ENCODE peak calls at places on chromosomes 2 and 18, in four cellular contexts. One of them, this sample, is unnamed.

GRCh38 chr2:218985021-218985324 is at the start of gene FEV:
- DNase-seq in activated CD8-positive, alpha-beta T cell treated with anti-CD3 and anti-CD28 coated beads for 36 hours: no peak
- DNase-seq in RKO: no peak
- DNase-seq in pulmonary artery endothelial cell: no peak
- DNase-seq in this sample: no peak

GRCh38 chr2:119723784-119724467 is 35.8 kb upstream of the PTPN4 start:
- DNase-seq in pulmonary artery endothelial cell: no peak
- DNase-seq in RKO: no peak
- DNase-seq in activated CD8-positive, alpha-beta T cell treated with anti-CD3 and anti-CD28 coated beads for 36 hours: peak
- DNase-seq in this sample: no peak

GRCh38 chr2:15180379-15180778 is 380.8 kb downstream of the NBAS start:
- DNase-seq in activated CD8-positive, alpha-beta T cell treated with anti-CD3 and anti-CD28 coated beads for 36 hours: no peak
- DNase-seq in RKO: no peak
- DNase-seq in pulmonary artery endothelial cell: no peak
- DNase-seq in this sample: no peak

GRCh38 chr2:241978670-241979069 is 109.1 kb downstream of the RTP5 start:
- DNase-seq in RKO: no peak
- DNase-seq in pulmonary artery endothelial cell: no peak
- DNase-seq in activated CD8-positive, alpha-beta T cell treated with anti-CD3 and anti-CD28 coated beads for 36 hours: no peak
- DNase-seq in this sample: no peak

GRCh38 chr2:26251893-26252292 is 7.2 kb downstream of the HADHB start:
- DNase-seq in pulmonary artery endothelial cell: no peak
- DNase-seq in activated CD8-positive, alpha-beta T cell treated with anti-CD3 and anti-CD28 coated beads for 36 hours: no peak
- DNase-seq in RKO: no peak
- DNase-seq in this sample: peak

GRCh38 chr2:98757904-98758421 is 27.0 kb upstream of the MGAT4A start:
- DNase-seq in pulmonary artery endothelial cell: peak
- DNase-seq in activated CD8-positive, alpha-beta T cell treated with anti-CD3 and anti-CD28 coated beads for 36 hours: peak
- DNase-seq in RKO: peak
- DNase-seq in this sample: peak

GRCh38 chr2:19355931-19356544 is 2.4 kb downstream of the OSR1 start:
- DNase-seq in RKO: no peak
- DNase-seq in pulmonary artery endothelial cell: no peak
- DNase-seq in activated CD8-positive, alpha-beta T cell treated with anti-CD3 and anti-CD28 coated beads for 36 hours: no peak
- DNase-seq in this sample: no peak

GRCh38 chr2:126970583-126970982 is 71.9 kb downstream of the TEX51 start:
- DNase-seq in RKO: no peak
- DNase-seq in activated CD8-positive, alpha-beta T cell treated with anti-CD3 and anti-CD28 coated beads for 36 hours: no peak
- DNase-seq in pulmonary artery endothelial cell: no peak
- DNase-seq in this sample: no peak

GRCh38 chr18:38330573-38330972 is 765.0 kb upstream of the CELF4 start:
- DNase-seq in pulmonary artery endothelial cell: no peak
- DNase-seq in activated CD8-positive, alpha-beta T cell treated with anti-CD3 and anti-CD28 coated beads for 36 hours: peak
- DNase-seq in RKO: no peak
- DNase-seq in this sample: no peak

GRCh38 chr2:126482582-126483464 is 173.1 kb upstream of the GYPC start:
- DNase-seq in pulmonary artery endothelial cell: no peak
- DNase-seq in activated CD8-positive, alpha-beta T cell treated with anti-CD3 and anti-CD28 coated beads for 36 hours: peak
- DNase-seq in RKO: peak
- DNase-seq in this sample: no peak

GRCh38 chr2:232896111-232896510 is 26.0 kb downstream of the SNORC start:
- DNase-seq in RKO: no peak
- DNase-seq in activated CD8-positive, alpha-beta T cell treated with anti-CD3 and anti-CD28 coated beads for 36 hours: no peak
- DNase-seq in pulmonary artery endothelial cell: no peak
- DNase-seq in this sample: no peak

GRCh38 chr2:234550511-234551107 is 53.7 kb upstream of the ARL4C start:
- DNase-seq in activated CD8-positive, alpha-beta T cell treated with anti-CD3 and anti-CD28 coated beads for 36 hours: peak
- DNase-seq in pulmonary artery endothelial cell: peak
- DNase-seq in RKO: peak
- DNase-seq in this sample: peak

GRCh38 chr2:110863726-110864125 is 131.4 kb downstream of the ACOXL start:
- DNase-seq in pulmonary artery endothelial cell: no peak
- DNase-seq in RKO: peak
- DNase-seq in activated CD8-positive, alpha-beta T cell treated with anti-CD3 and anti-CD28 coated beads for 36 hours: no peak
- DNase-seq in this sample: no peak

GRCh38 chr2:12688156-12688555 is 28.6 kb upstream of the TRIB2 start:
- DNase-seq in activated CD8-positive, alpha-beta T cell treated with anti-CD3 and anti-CD28 coated beads for 36 hours: no peak
- DNase-seq in pulmonary artery endothelial cell: no peak
- DNase-seq in RKO: no peak
- DNase-seq in this sample: no peak

GRCh38 chr2:31957748-31958717 is 52.8 kb downstream of the MEMO1 start:
- DNase-seq in RKO: no peak
- DNase-seq in pulmonary artery endothelial cell: no peak
- DNase-seq in activated CD8-positive, alpha-beta T cell treated with anti-CD3 and anti-CD28 coated beads for 36 hours: no peak
- DNase-seq in this sample: no peak

GRCh38 chr2:170324640-170325046 is 146.7 kb downstream of the MYO3B start:
- DNase-seq in pulmonary artery endothelial cell: no peak
- DNase-seq in RKO: peak
- DNase-seq in activated CD8-positive, alpha-beta T cell treated with anti-CD3 and anti-CD28 coated beads for 36 hours: peak
- DNase-seq in this sample: no peak

GRCh38 chr2:191927991-191928390 is 81.1 kb upstream of the CAVIN2 start:
- DNase-seq in RKO: no peak
- DNase-seq in pulmonary artery endothelial cell: no peak
- DNase-seq in activated CD8-positive, alpha-beta T cell treated with anti-CD3 and anti-CD28 coated beads for 36 hours: no peak
- DNase-seq in this sample: no peak

GRCh38 chr18:22977847-22978701 is 44.9 kb downstream of the RBBP8 start:
- DNase-seq in RKO: peak
- DNase-seq in activated CD8-positive, alpha-beta T cell treated with anti-CD3 and anti-CD28 coated beads for 36 hours: no peak
- DNase-seq in pulmonary artery endothelial cell: peak
- DNase-seq in this sample: peak

GRCh38 chr18:70194227-70194890 is 11.1 kb downstream of the RTTN start:
- DNase-seq in RKO: no peak
- DNase-seq in activated CD8-positive, alpha-beta T cell treated with anti-CD3 and anti-CD28 coated beads for 36 hours: peak
- DNase-seq in pulmonary artery endothelial cell: no peak
- DNase-seq in this sample: no peak

GRCh38 chr18:565562-566061 is 14.6 kb upstream of the CETN1 start:
- DNase-seq in RKO: no peak
- DNase-seq in pulmonary artery endothelial cell: no peak
- DNase-seq in activated CD8-positive, alpha-beta T cell treated with anti-CD3 and anti-CD28 coated beads for 36 hours: no peak
- DNase-seq in this sample: no peak

This sample was measured in mucosa of gallbladder.